ENCODE peak calls at places on chromosomes 1 and 21, in seven cellular contexts. D is HepG2, N is OCI-LY7, B is GM23248, Y is fibroblast of lung, R is A549, Z is endothelial cell of umbilical vein. I is an unnamed sample.

GRCh38 chr21:33171584-33172169 is 58.1 kb upstream of the IFNAR2 start:
- DNase-seq in D (no peak), N (no peak), B (no peak), Y (no peak), R (no peak), Z (no peak), I (no peak)

GRCh38 chr1:168942165-168942564 is 164.3 kb upstream of the ATP1B1 start:
- DNase-seq in D (no peak), N (no peak), B (no peak), Y (no peak), R (no peak), Z (no peak), I (no peak)

GRCh38 chr21:38048241-38048640 is 132.0 kb upstream of the KCNJ6 start:
- DNase-seq in D (no peak), N (no peak), B (no peak), Y (no peak), R (no peak), Z (no peak), I (no peak)

GRCh38 chr21:46639489-46640386 is 4.3 kb downstream of the PRMT2 start:
- DNase-seq in D (peak), N (peak), B (peak), Y (peak), R (peak), Z (peak), I (no peak)

GRCh38 chr1:211531194-211532085 is 39.5 kb upstream of the RD3 start:
- DNase-seq in D (no peak), N (no peak), B (no peak), Y (no peak), R (no peak), Z (no peak), I (no peak)

GRCh38 chr1:171727778-171728177 is 14.1 kb downstream of the VAMP4 start:
- DNase-seq in D (no peak), N (no peak), B (no peak), Y (no peak), R (no peak), Z (no peak), I (no peak)

GRCh38 chr21:32331444-32332305 is 33.0 kb downstream of the MRAP start:
- DNase-seq in D (peak), N (no peak), B (no peak), Y (no peak), R (no peak), Z (no peak), I (no peak)

GRCh38 chr21:37503848-37504467 is 137.4 kb downstream of the DYRK1A start:
- DNase-seq in D (peak), N (no peak), B (peak), Y (peak), R (no peak), Z (peak), I (peak)

GRCh38 chr1:97379387-97380075 is 541.3 kb downstream of the DPYD start:
- DNase-seq in D (no peak), N (no peak), B (peak), Y (peak), R (no peak), Z (no peak), I (peak)

GRCh38 chr1:179958359-179958758 is 3.7 kb downstream of the CEP350 start:
- DNase-seq in D (no peak), N (no peak), B (no peak), Y (no peak), R (no peak), Z (no peak), I (no peak)
- H3K4me3 ChIP-seq in D (no peak), N (no peak), B (no peak), Y (no peak), R (no peak), Z (no peak), I (no peak)

DNA sequence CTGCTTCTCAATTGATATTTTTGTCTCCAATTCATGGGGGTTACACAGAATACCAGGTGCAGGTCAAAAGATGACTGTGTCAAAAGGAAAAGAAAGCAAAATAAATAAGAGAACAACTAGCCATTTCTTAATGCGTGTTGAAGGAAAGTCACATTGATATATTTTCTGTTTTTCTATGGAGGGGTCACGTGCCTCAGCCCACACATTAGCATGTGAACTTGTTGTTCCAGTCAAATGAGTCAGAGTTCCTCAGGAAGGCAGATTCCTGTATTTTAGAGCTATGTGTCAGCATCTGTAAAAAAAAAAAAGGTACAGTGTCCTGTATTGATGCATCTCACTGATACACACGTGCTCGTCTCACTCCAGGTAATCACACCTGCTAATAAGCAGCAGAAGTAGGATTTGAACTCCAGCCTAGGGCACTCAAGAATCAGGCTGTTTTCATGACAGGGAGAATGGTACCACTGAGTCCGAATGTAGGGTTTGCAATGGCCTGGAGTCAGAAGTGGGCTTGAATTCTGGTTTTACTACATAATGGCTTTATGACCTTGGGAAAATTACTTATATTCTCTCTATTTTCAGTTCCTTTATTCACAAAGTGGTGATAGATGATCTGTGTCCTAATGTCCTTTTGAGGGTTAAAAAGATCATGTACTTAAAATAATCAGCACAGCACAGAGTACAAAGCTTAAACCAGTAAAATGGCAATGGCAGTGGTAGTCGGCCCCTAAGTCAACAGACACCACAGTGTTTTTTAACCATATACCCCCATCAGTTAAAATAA is 63.9 kb upstream of the HOOK1 start:
- DNase-seq in D (no peak), N (no peak), B (peak), Y (peak), R (peak), Z (peak), I (peak)
- H3K4me2 ChIP-seq in D (no peak), N (no peak), B (peak), Y (peak), R (no peak), Z (peak), I (peak)

DNA sequence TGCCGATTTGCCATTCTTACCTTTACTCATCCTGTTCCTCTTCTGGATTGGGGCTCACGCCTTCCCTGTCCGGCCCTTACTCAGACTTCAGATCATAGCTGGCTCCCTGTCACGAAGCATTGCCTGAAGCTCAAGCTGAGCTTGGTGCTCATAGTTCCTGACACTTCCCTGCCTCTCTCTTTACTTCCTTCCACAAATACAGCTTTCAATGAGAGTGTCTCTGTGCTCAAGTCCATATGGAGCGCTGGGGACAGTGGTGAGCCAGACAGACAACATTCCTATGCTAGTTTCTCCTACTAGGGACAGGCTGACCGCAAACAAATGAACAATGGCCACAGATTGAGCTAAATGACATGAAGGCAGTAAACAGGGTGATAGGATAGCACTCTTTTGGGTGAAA is 38.1 kb downstream of the HHAT start:
- DNase-seq in D (peak), N (no peak), B (no peak), Y (no peak), R (no peak), Z (no peak), I (no peak)
- H3K27ac ChIP-seq in D (peak), N (no peak), B (no peak), Y (no peak), R (no peak), Z (no peak), I (no peak)

GRCh38 chr1:185343306-185343705 is 26.3 kb upstream of the IVNS1ABP start:
- DNase-seq in D (no peak), N (no peak), B (no peak), Y (no peak), R (no peak), Z (no peak), I (no peak)
- H3K4me3 ChIP-seq in D (no peak), N (no peak), B (no peak), Y (no peak), R (no peak), Z (no peak), I (no peak)

I was measured in astrocyte.